ENCODE peak calls at places on chromosomes 16 and 17, in seven cellular contexts. R is pons; A is stimulated activated naive B cell treated with anti-CD40 and anti-IgM and Interleukin-4, amounts not matched to agents 10 μg/mL and 1 μg/mL and 100 μg/mL, for 72 hours; P is erythroblast; Q is 8988T; F is T1000; M is stimulated activated CD4-positive, alpha-beta T cell treated with anti-CD3 and anti-CD28 coated beads, Interleukin-4, amount 100 ng/mL, for 48 hours. J is an unnamed sample.

GRCh38 chr16:30378236-30379164 is 3.9 kb downstream of the SEPTIN1 start:
- DNase-seq in R (peak; percentile 98), A (peak; percentile 98), P (peak; percentile 99), Q (peak; percentile 90), F (peak; percentile 98), M (peak; percentile 99), J (peak; percentile 90)

GRCh38 chr16:84029297-84030096 is 13.1 kb downstream of the SLC38A8 start:
- DNase-seq in R (peak; percentile 25), A (peak; percentile 37), P (no peak), Q (no peak), F (no peak), M (no peak), J (no peak)

GRCh38 chr16:2963074-2963610 is 933 bp upstream of the KREMEN2 start:
- DNase-seq in R (no peak), A (no peak), P (no peak), Q (no peak), F (no peak), M (no peak), J (no peak)

GRCh38 chr16:68762996-68763756 is 26.1 kb downstream of the CDH1 start:
- DNase-seq in R (no peak), A (no peak), P (no peak), Q (no peak), F (no peak), M (no peak), J (no peak)

GRCh38 chr16:24539850-24540484 is 601 bp downstream of the RBBP6 start:
- DNase-seq in R (peak; percentile 22), A (no peak), P (peak; percentile 83), Q (peak; percentile 15), F (no peak), M (peak; percentile 50), J (no peak)

GRCh38 chr16:14452066-14452465 is 178.0 kb downstream of the PARN start:
- DNase-seq in R (no peak), A (no peak), P (no peak), Q (no peak), F (no peak), M (no peak), J (no peak)

GRCh38 chr17:82890926-82891678 is 51.3 kb upstream of the ZNF750 start:
- DNase-seq in R (no peak), A (no peak), P (no peak), Q (no peak), F (no peak), M (no peak), J (no peak)

GRCh38 chr17:46930083-46930482 is 7.1 kb downstream of the GOSR2 start:
- DNase-seq in R (peak; percentile 15), A (no peak), P (no peak), Q (no peak), F (no peak), M (no peak), J (no peak)

GRCh38 chr16:85270365-85270764 is 158.1 kb upstream of the CIBAR2 start:
- DNase-seq in R (no peak), A (no peak), P (no peak), Q (no peak), F (no peak), M (no peak), J (no peak)

GRCh38 chr16:84585886-84586285 is 32.0 kb downstream of the COTL1 start:
- DNase-seq in R (peak; percentile 92), A (no peak), P (no peak), Q (peak; percentile 59), F (no peak), M (no peak), J (peak; percentile 46)

GRCh38 chr17:31413871-31414589 is 22.6 kb downstream of the RAB11FIP4 start:
- DNase-seq in R (peak; percentile 94), A (no peak), P (no peak), Q (no peak), F (peak; percentile 43), M (no peak), J (no peak)

GRCh38 chr17:1649844-1650409 is at the start of gene RILP:
- DNase-seq in R (no peak), A (peak; percentile 36), P (peak; percentile 98), Q (peak; percentile 47), F (no peak), M (no peak), J (no peak)

J was measured in GM19239.